ENCODE peak calls at places on chromosomes 1 and 21, in eight cellular contexts. H, B, Q, W, D, C, E and U are unnamed samples.

GRCh38 chr1:195495720-195496635 is 1112.3 kb downstream of the KCNT2 start:
- DNase-seq in W (no peak), H (no peak), B (no peak), Q (no peak), C (no peak), D (no peak), E (no peak), U (no peak)

GRCh38 chr21:37130971-37131370 is 57.9 kb downstream of the TTC3 start:
- DNase-seq in Q (no peak), H (peak), C (peak), E (no peak), W (peak), B (no peak), D (no peak), U (no peak)

GRCh38 chr1:1208713-1209433 is 2.5 kb upstream of the TNFRSF18 start:
- DNase-seq in H (no peak), B (no peak), W (no peak), C (no peak), D (no peak), E (no peak), Q (no peak), U (no peak)

GRCh38 chr1:119964673-119965363 is 68.5 kb upstream of the ADAM30 start:
- DNase-seq in B (no peak), H (peak), C (no peak), E (no peak), W (no peak), D (no peak), Q (no peak), U (no peak)

GRCh38 chr1:110673805-110674336 is 869 bp downstream of the KCNA3 start:
- DNase-seq in D (no peak), B (no peak), H (no peak), W (no peak), E (no peak), C (no peak), Q (no peak), U (no peak)

GRCh38 chr1:154014154-154014910 is 23.8 kb downstream of the RPS27 start:
- DNase-seq in H (peak), D (no peak), Q (no peak), B (no peak), E (peak), W (peak), C (no peak), U (no peak)

GRCh38 chr1:150971583-150972416 is 2.8 kb downstream of the CERS2 start:
- DNase-seq in B (no peak), E (no peak), H (peak), W (no peak), C (no peak), Q (no peak), D (no peak), U (no peak)

GRCh38 chr1:157584503-157584902 is 13.4 kb downstream of the FCRL4 start:
- DNase-seq in B (no peak), D (no peak), E (no peak), H (no peak), W (no peak), Q (no peak), C (no peak), U (no peak)

GRCh38 chr1:25245393-25245792 is 1.9 kb downstream of the RSRP1 start:
- DNase-seq in D (no peak), E (no peak), Q (no peak), C (no peak), H (no peak), B (no peak), W (no peak), U (no peak)

GRCh38 chr1:70486676-70487470 is 75.8 kb downstream of the CTH start:
- DNase-seq in D (peak), B (no peak), C (peak), H (peak), E (no peak), Q (no peak), W (peak), U (peak)

GRCh38 chr1:12585536-12585935 is 32.5 kb downstream of the DHRS3 start:
- DNase-seq in D (no peak), W (no peak), E (no peak), C (no peak), H (no peak), Q (no peak), B (no peak), U (no peak)

GRCh38 chr1:183185941-183186490 is at the start of gene LAMC2:
- DNase-seq in B (no peak), H (no peak), C (peak), E (no peak), Q (no peak), W (peak), D (peak), U (no peak)

GRCh38 chr1:147083919-147084272 is 88.4 kb downstream of the PRKAB2 start:
- DNase-seq in B (no peak), H (no peak), W (no peak), E (no peak), C (no peak), Q (no peak), D (no peak), U (no peak)

GRCh38 chr1:203158967-203159665 is 16.5 kb downstream of the MYBPH start:
- DNase-seq in C (no peak), D (no peak), W (no peak), B (no peak), Q (no peak), H (no peak), E (no peak), U (no peak)

GRCh38 chr1:99992044-99992722 is 22.4 kb downstream of the SLC35A3 start:
- DNase-seq in C (no peak), Q (no peak), W (no peak), B (no peak), E (no peak), D (no peak), H (peak), U (no peak)

GRCh38 chr1:204363335-204364114 is 3.8 kb upstream of the PLEKHA6 start:
- DNase-seq in H (peak), Q (peak), C (peak), B (peak), E (peak), W (peak), D (peak), U (peak)

GRCh38 chr21:46599251-46599572 is 5.7 kb downstream of the S100B start:
- DNase-seq in W (no peak), Q (no peak), B (no peak), E (peak), C (peak), D (no peak), H (peak), U (no peak)

GRCh38 chr1:109377698-109378097 is 20.0 kb downstream of the SORT1 start:
- DNase-seq in W (no peak), E (no peak), C (no peak), B (no peak), H (no peak), Q (no peak), D (no peak), U (no peak)

GRCh38 chr1:160206421-160207117 is 1.4 kb downstream of the PEA15 start:
- DNase-seq in W (peak), C (peak), Q (no peak), B (no peak), H (peak), E (peak), D (no peak), U (peak)

GRCh38 chr1:118136511-118136937 is 48.5 kb downstream of the SPAG17 start:
- DNase-seq in C (peak), Q (no peak), H (peak), E (no peak), D (no peak), W (peak), B (peak), U (no peak)

GRCh38 chr1:103949714-103950113 is 200.0 kb downstream of the AMY1C start:
- DNase-seq in Q (no peak), B (no peak), E (no peak), D (no peak), W (no peak), C (no peak), H (no peak), U (no peak)

GRCh38 chr1:57423135-57424131 is at the start of gene DAB1:
- DNase-seq in E (no peak), W (no peak), C (peak), B (no peak), D (no peak), H (peak), Q (no peak), U (peak)

GRCh38 chr21:32392299-32392879 is 423 bp downstream of the URB1 start:
- DNase-seq in C (peak), Q (no peak), H (no peak), E (no peak), D (no peak), W (peak), B (no peak), U (no peak)

GRCh38 chr1:48040122-48040521 is 42.9 kb upstream of the TRABD2B start:
- DNase-seq in D (no peak), W (no peak), B (no peak), Q (no peak), E (no peak), C (no peak), H (no peak), U (no peak)

GRCh38 chr1:37647281-37647680 is 12.6 kb upstream of the RSPO1 start:
- DNase-seq in B (no peak), E (no peak), W (no peak), H (no peak), D (no peak), Q (no peak), C (no peak), U (no peak)

GRCh38 chr1:9476790-9477463 is 62.3 kb upstream of the SLC25A33 start:
- DNase-seq in W (peak), B (no peak), E (no peak), H (peak), Q (no peak), D (no peak), C (peak), U (peak)

GRCh38 chr1:216325336-216325735 is 97.9 kb downstream of the USH2A start:
- DNase-seq in C (no peak), W (no peak), Q (no peak), H (no peak), D (no peak), E (no peak), B (no peak), U (no peak)

GRCh38 chr1:44628962-44629756 is 45.1 kb downstream of the TMEM53 start:
- DNase-seq in H (peak), W (peak), E (peak), C (peak), Q (no peak), B (no peak), D (no peak), U (no peak)

GRCh38 chr1:201468844-201469644 is at the start of gene PHLDA3:
- DNase-seq in C (peak), Q (peak), E (peak), D (no peak), H (peak), B (peak), W (peak), U (peak)

GRCh38 chr1:61844006-61844405 is 101.7 kb downstream of the PATJ start:
- DNase-seq in D (no peak), E (no peak), B (no peak), W (no peak), C (no peak), Q (no peak), H (peak), U (no peak)